ENCODE peak calls at places on chromosomes 7 and 10, in eight cellular contexts. R is left ventricle myocardium inferior, U is PC-3, Z is Peyer's patch, Q is A549, S is upper lobe of right lung, J is hepatocyte, N is fibroblast of lung. G is an unnamed sample.
A peak's percentile ranks its signal among the peaks of the same experiment; 100 is the strongest.

GRCh38 chr10:58385784-58386112 is 538 bp downstream of the TFAM start:
- DNase-seq in Z (peak; percentile 22), U (peak; percentile 60), J (peak; percentile 65), N (peak; percentile 9), Q (peak; percentile 38), S (peak; percentile 62), R (no peak), G (no peak)

GRCh38 chr10:117248700-117249465 is 8.0 kb downstream of the SLC18A2 start:
- DNase-seq in S (no peak), R (no peak), Q (no peak), U (no peak), Z (no peak), N (no peak), J (no peak), G (no peak)

GRCh38 chr7:101728888-101729883 is 88.2 kb upstream of the CUX1 start:
- DNase-seq in J (peak; percentile 91), Q (no peak), R (no peak), S (peak; percentile 83), N (peak; percentile 93), Z (no peak), U (no peak), G (no peak)

GRCh38 chr10:36499696-36500095 is 625.7 kb upstream of the ANKRD30A start:
- DNase-seq in Q (no peak), R (no peak), N (no peak), U (peak; percentile 97), J (no peak), Z (no peak), S (no peak), G (no peak)

GRCh38 chr10:110530131-110530831 is 32.6 kb downstream of the DUSP5 start:
- DNase-seq in J (peak; percentile 70), U (peak; percentile 61), Q (peak; percentile 91), R (peak; percentile 66), S (peak; percentile 87), N (peak; percentile 60), Z (no peak), G (no peak)

GRCh38 chr7:6261699-6262098 is 10.7 kb downstream of the CYTH3 start:
- DNase-seq in Z (no peak), U (no peak), S (no peak), R (no peak), J (no peak), Q (no peak), N (no peak), G (no peak)

GRCh38 chr10:68271104-68271882 is 39.4 kb upstream of the ATOH7 start:
- DNase-seq in S (no peak), U (no peak), J (peak; percentile 39), R (no peak), Q (no peak), N (no peak), Z (no peak), G (no peak)

GRCh38 chr7:73879977-73880681 is 19.2 kb downstream of the TMEM270 start:
- DNase-seq in S (no peak), N (peak; percentile 90), Q (no peak), R (peak; percentile 71), J (no peak), Z (no peak), U (no peak), G (peak; percentile 93)

GRCh38 chr7:20329389-20330175 is 1.1 kb upstream of the ITGB8 start:
- DNase-seq in U (peak; percentile 90), J (peak; percentile 86), R (peak; percentile 42), Q (peak; percentile 81), Z (peak; percentile 35), N (peak; percentile 75), S (peak; percentile 74), G (peak; percentile 66)

GRCh38 chr10:106025208-106025811 is 1139.2 kb downstream of the SORCS1 start:
- DNase-seq in U (no peak), Q (no peak), Z (no peak), N (no peak), S (no peak), R (no peak), J (no peak), G (no peak)

GRCh38 chr7:88377421-88377820 is 70.7 kb upstream of the STEAP4 start:
- DNase-seq in J (peak; percentile 50), Q (no peak), S (no peak), U (peak; percentile 84), R (no peak), N (no peak), Z (no peak), G (no peak)

GRCh38 chr10:111756541-111757061 is 427.0 kb downstream of the GPAM start:
- DNase-seq in S (no peak), Z (no peak), R (peak; percentile 15), J (peak; percentile 78), U (peak; percentile 21), Q (peak; percentile 1), N (no peak), G (no peak)

GRCh38 chr7:128362670-128363069 is 1.2 kb upstream of the PRRT4 start:
- DNase-seq in N (no peak), S (no peak), R (no peak), Z (no peak), J (no peak), Q (no peak), U (peak; percentile 62), G (no peak)

GRCh38 chr7:155652156-155653124 is 8.0 kb downstream of the RBM33 start:
- DNase-seq in S (no peak), Z (no peak), Q (no peak), N (peak; percentile 19), J (no peak), R (no peak), U (peak; percentile 46), G (no peak)

GRCh38 chr7:47557317-47557985 is 24.5 kb downstream of the TNS3 start:
- DNase-seq in R (no peak), U (peak; percentile 78), S (no peak), N (peak; percentile 53), J (no peak), Q (peak; percentile 76), Z (no peak), G (peak; percentile 66)

GRCh38 chr7:1697499-1698125 is 27.5 kb downstream of the ELFN1 start:
- DNase-seq in N (no peak), S (peak; percentile 25), Q (no peak), U (no peak), J (no peak), Z (no peak), R (no peak), G (no peak)

GRCh38 chr10:117075064-117075463 is 63.0 kb downstream of the VAX1 start:
- DNase-seq in U (peak; percentile 56), S (no peak), Z (no peak), Q (no peak), N (no peak), J (peak; percentile 5), R (no peak), G (no peak)

GRCh38 chr10:24821986-24822385 is 98.3 kb upstream of the ARHGAP21 start:
- DNase-seq in U (peak; percentile 66), J (peak; percentile 56), Z (no peak), R (no peak), N (no peak), S (no peak), Q (peak; percentile 79), G (no peak)

GRCh38 chr10:26486304-26486703 is 48.2 kb downstream of the APBB1IP start:
- DNase-seq in N (peak; percentile 18), S (no peak), R (no peak), U (peak; percentile 76), J (peak; percentile 12), Q (peak; percentile 24), Z (no peak), G (peak; percentile 67)

GRCh38 chr10:34098817-34099567 is 716.1 kb downstream of the PARD3 start:
- DNase-seq in N (peak; percentile 52), J (no peak), U (no peak), R (no peak), Z (no peak), Q (no peak), S (no peak), G (no peak)

GRCh38 chr10:34101001-34101400 is 714.1 kb downstream of the PARD3 start:
- DNase-seq in J (no peak), S (no peak), N (no peak), Q (no peak), U (no peak), R (no peak), Z (no peak), G (no peak)

GRCh38 chr10:34094146-34094696 is 720.9 kb downstream of the PARD3 start:
- DNase-seq in R (no peak), J (no peak), Z (no peak), N (no peak), U (no peak), Q (no peak), S (no peak), G (peak; percentile 49)

GRCh38 chr10:34094961-34095360 is 720.1 kb downstream of the PARD3 start:
- DNase-seq in R (no peak), S (no peak), N (no peak), J (no peak), Q (no peak), U (no peak), Z (no peak), G (no peak)

DNA sequence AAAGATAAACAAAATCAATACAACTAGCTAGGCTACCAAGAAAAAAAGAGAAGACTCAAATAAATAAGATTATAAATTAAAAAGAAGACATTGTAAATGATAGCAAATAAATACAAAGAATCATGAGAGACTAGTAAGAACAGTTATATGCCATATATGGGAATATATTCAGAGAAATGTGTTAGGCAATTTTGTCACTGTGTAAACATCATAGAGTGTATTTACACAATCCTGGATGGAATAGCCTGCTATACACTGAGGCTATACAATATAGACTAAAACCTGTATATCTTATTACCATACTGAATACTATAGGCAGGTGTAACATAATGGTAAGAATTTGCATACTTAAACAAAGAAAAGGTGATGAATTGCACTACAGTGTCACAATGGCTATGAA is 717.4 kb downstream of the PARD3 start:
- DNase-seq in R (no peak), S (no peak), Q (no peak), Z (no peak), U (peak; percentile 64), J (no peak), N (peak; percentile 37), G (no peak)
- H3K9me3 ChIP-seq in R (peaks cover 57% of the 10 kb centered on the region), S (no peaks in the 10 kb centered on the region), Q (peaks cover 35% of the 10 kb centered on the region), Z (no peaks in the 10 kb centered on the region), U (peaks cover 18% of the 10 kb centered on the region), J (no peaks in the 10 kb centered on the region), N (no peaks in the 10 kb centered on the region), G (peaks cover 21% of the 10 kb centered on the region)

GRCh38 chr10:113326160-113327111 is 226.4 kb upstream of the HABP2 start:
- DNase-seq in J (peak; percentile 54), S (no peak), Q (peak; percentile 93), U (peak; percentile 94), R (no peak), N (peak; percentile 67), Z (no peak), G (peak; percentile 87)
- TF ChIP-seq CTCF in J (no peak), S (no peak), Q (peak; percentile 8), U (peak; percentile 27), R (peak; percentile 16), N (no peak), Z (no peak), G (no peak)

GRCh38 chr10:129949411-129950335 is 14.4 kb downstream of the EBF3 start:
- DNase-seq in Z (no peak), S (no peak), Q (no peak), U (no peak), J (peak; percentile 75), N (peak; percentile 47), R (peak; percentile 83), G (peak; percentile 68)
- H3K4me3 ChIP-seq in Z (no peak overlapping the region), S (no peak overlapping the region), Q (no peak overlapping the region), U (no peak overlapping the region), J (no peak overlapping the region), N (no peak overlapping the region), R (peak overlapping the region; percentile 44), G (no peak overlapping the region)

DNA sequence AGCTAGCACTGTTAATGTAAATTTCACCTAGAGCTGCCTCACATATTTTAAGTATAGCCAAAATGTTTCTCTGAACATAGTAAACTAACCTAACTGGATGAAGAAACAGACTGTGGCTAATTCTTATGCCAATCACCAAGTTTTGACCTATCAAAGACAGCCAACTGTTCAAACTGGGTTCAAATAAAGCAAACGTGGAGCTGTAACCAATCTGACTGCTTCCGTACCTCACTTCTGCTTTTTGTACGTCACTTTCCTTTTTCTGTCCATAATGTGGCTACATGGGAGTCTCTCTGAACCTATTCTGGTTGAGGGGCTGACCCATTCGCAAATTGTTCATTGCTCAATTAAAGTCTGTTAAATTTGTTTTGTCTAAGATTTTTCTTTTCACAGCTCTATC is 66.3 kb upstream of the ETV1 start:
- DNase-seq in U (no peak), Z (no peak), R (no peak), J (no peak), S (no peak), N (no peak), Q (no peak), G (no peak)
- H3K9me3 ChIP-seq in U (no peaks in the 10 kb centered on the region), Z (no peaks in the 10 kb centered on the region), R (no peaks in the 10 kb centered on the region), J (no peaks in the 10 kb centered on the region), S (no peaks in the 10 kb centered on the region), N (no peaks in the 10 kb centered on the region), Q (no peaks in the 10 kb centered on the region), G (no peaks in the 10 kb centered on the region)